ENCODE peak calls at places on chromosomes 5 and 9, in four cellular contexts. I is kidney epithelial cell, Z is heart left ventricle, F is psoas muscle. W is an unnamed sample.
A peak's percentile ranks its signal among the peaks of the same experiment; 100 is the strongest.

GRCh38 chr5:119218830-119219782 is 136.7 kb upstream of the TNFAIP8 start:
- DNase-seq in I (no peak), Z (no peak), F (no peak), W (no peak)

GRCh38 chr5:148623741-148624140 is 30.6 kb downstream of the HTR4 start:
- DNase-seq in I (no peak), F (no peak), Z (no peak), W (no peak)

GRCh38 chr9:5574998-5575397 is 53.9 kb upstream of the RIC1 start:
- DNase-seq in F (no peak), Z (no peak), I (no peak), W (no peak)

GRCh38 chr9:105950894-105951293 is 256.6 kb downstream of the TMEM38B start:
- DNase-seq in I (no peak), Z (peak; percentile 19), F (no peak), W (no peak)

GRCh38 chr9:105074501-105074900 is 146.5 kb upstream of the ABCA1 start:
- DNase-seq in Z (no peak), F (no peak), I (no peak), W (no peak)

GRCh38 chr5:108184940-108185339 is 197.0 kb downstream of the FBXL17 start:
- DNase-seq in I (no peak), F (no peak), Z (no peak), W (no peak)

GRCh38 chr5:168752012-168752411 is 172.8 kb upstream of the PANK3 start:
- DNase-seq in I (no peak), F (no peak), Z (no peak), W (peak; percentile 22)

GRCh38 chr5:57032151-57032551 is 80.2 kb upstream of the MIER3 start:
- DNase-seq in Z (no peak), F (no peak), I (no peak), W (no peak)

GRCh38 chr5:155759252-155759651 is 567.7 kb upstream of the SGCD start:
- DNase-seq in Z (no peak), F (no peak), I (no peak), W (no peak)

GRCh38 chr9:127698985-127699670 is 7.7 kb upstream of the CFAP157 start:
- DNase-seq in Z (peak; percentile 97), I (peak; percentile 86), F (peak; percentile 98), W (peak; percentile 99)

GRCh38 chr9:137170486-137171148 is 766 bp upstream of the LRRC26 start:
- DNase-seq in F (no peak), I (no peak), Z (no peak), W (peak; percentile 95)

GRCh38 chr9:89805726-89806125 is 200.9 kb downstream of the GADD45G start:
- DNase-seq in Z (no peak), I (no peak), F (no peak), W (no peak)

GRCh38 chr5:160390787-160391696 is 8.8 kb downstream of the FAM200C start:
- DNase-seq in F (no peak), Z (no peak), I (no peak), W (peak; percentile 44)

GRCh38 chr5:24621809-24622208 is 23.0 kb downstream of the CDH10 start:
- DNase-seq in I (no peak), Z (no peak), F (no peak), W (no peak)

GRCh38 chr5:135565691-135566421 is 12.9 kb downstream of the CXCL14 start:
- DNase-seq in F (peak; percentile 88), Z (peak; percentile 82), I (no peak), W (peak; percentile 89)

W was measured in osteoblast.